ENCODE peak calls at places on chromosomes 11 and 22, in ten cellular contexts. One of them, this sample, is unnamed.

GRCh38 chr11:3837793-3838192 is 3.0 kb downstream of the RHOG start:
- DNase-seq in PC-9: no peak
- DNase-seq in GM23248: peak; percentile 50
- DNase-seq in HCT116: no peak
- DNase-seq in OCI-LY7: no peak
- DNase-seq in GM23338: no peak
- DNase-seq in PC-3: no peak
- DNase-seq in hepatocyte: no peak
- DNase-seq in MM.1S: no peak
- DNase-seq in SK-N-SH: no peak
- DNase-seq in this sample: peak; percentile 69

GRCh38 chr22:35648066-35649025 is at the start of gene APOL6:
- DNase-seq in PC-9: peak; percentile 88
- DNase-seq in GM23248: peak; percentile 85
- DNase-seq in HCT116: no peak
- DNase-seq in OCI-LY7: peak; percentile 81
- DNase-seq in GM23338: peak; percentile 32
- DNase-seq in PC-3: peak; percentile 68
- DNase-seq in hepatocyte: peak; percentile 75
- DNase-seq in MM.1S: peak; percentile 86
- DNase-seq in SK-N-SH: no peak
- DNase-seq in this sample: peak; percentile 56

GRCh38 chr11:76256448-76256847 is 50.1 kb upstream of the WNT11 start:
- DNase-seq in PC-9: no peak
- DNase-seq in GM23248: no peak
- DNase-seq in HCT116: no peak
- DNase-seq in OCI-LY7: no peak
- DNase-seq in GM23338: peak; percentile 68
- DNase-seq in PC-3: no peak
- DNase-seq in hepatocyte: no peak
- DNase-seq in MM.1S: no peak
- DNase-seq in SK-N-SH: no peak
- DNase-seq in this sample: no peak

GRCh38 chr22:20140521-20140964 is 8.9 kb downstream of the ZDHHC8 start:
- DNase-seq in PC-9: no peak
- DNase-seq in GM23248: no peak
- DNase-seq in HCT116: no peak
- DNase-seq in OCI-LY7: no peak
- DNase-seq in GM23338: no peak
- DNase-seq in PC-3: no peak
- DNase-seq in hepatocyte: no peak
- DNase-seq in MM.1S: no peak
- DNase-seq in SK-N-SH: no peak
- DNase-seq in this sample: no peak

GRCh38 chr11:85948884-85949283 is 93.7 kb downstream of the CCDC83 start:
- DNase-seq in PC-9: peak; percentile 74
- DNase-seq in GM23248: no peak
- DNase-seq in HCT116: no peak
- DNase-seq in OCI-LY7: no peak
- DNase-seq in GM23338: no peak
- DNase-seq in PC-3: peak; percentile 37
- DNase-seq in hepatocyte: no peak
- DNase-seq in MM.1S: no peak
- DNase-seq in SK-N-SH: no peak
- DNase-seq in this sample: peak; percentile 49

GRCh38 chr11:34850339-34850738 is 65.8 kb downstream of the APIP start:
- DNase-seq in PC-9: peak; percentile 76
- DNase-seq in GM23248: no peak
- DNase-seq in HCT116: no peak
- DNase-seq in OCI-LY7: no peak
- DNase-seq in GM23338: no peak
- DNase-seq in PC-3: peak; percentile 46
- DNase-seq in hepatocyte: peak; percentile 23
- DNase-seq in MM.1S: no peak
- DNase-seq in SK-N-SH: no peak
- DNase-seq in this sample: no peak

GRCh38 chr11:78786086-78786485 is 211.4 kb upstream of the NARS2 start:
- DNase-seq in PC-9: no peak
- DNase-seq in GM23248: no peak
- DNase-seq in HCT116: no peak
- DNase-seq in OCI-LY7: no peak
- DNase-seq in GM23338: no peak
- DNase-seq in PC-3: no peak
- DNase-seq in hepatocyte: no peak
- DNase-seq in MM.1S: no peak
- DNase-seq in SK-N-SH: peak; percentile 83
- DNase-seq in this sample: no peak

GRCh38 chr22:36417281-36417686 is 29.5 kb upstream of the MYH9 start:
- DNase-seq in PC-9: peak; percentile 93
- DNase-seq in GM23248: peak; percentile 76
- DNase-seq in HCT116: no peak
- DNase-seq in OCI-LY7: peak; percentile 45
- DNase-seq in GM23338: peak; percentile 45
- DNase-seq in PC-3: peak; percentile 90
- DNase-seq in hepatocyte: no peak
- DNase-seq in MM.1S: peak; percentile 92
- DNase-seq in SK-N-SH: no peak
- DNase-seq in this sample: no peak

GRCh38 chr11:62494246-62494645 is 52.4 kb downstream of the AHNAK start:
- DNase-seq in PC-9: no peak
- DNase-seq in GM23248: no peak
- DNase-seq in HCT116: no peak
- DNase-seq in OCI-LY7: no peak
- DNase-seq in GM23338: no peak
- DNase-seq in PC-3: no peak
- DNase-seq in hepatocyte: no peak
- DNase-seq in MM.1S: no peak
- DNase-seq in SK-N-SH: no peak
- DNase-seq in this sample: no peak

GRCh38 chr11:19683141-19683805 is 29.4 kb upstream of the NAV2 start:
- DNase-seq in PC-9: no peak
- DNase-seq in GM23248: peak; percentile 50
- DNase-seq in HCT116: no peak
- DNase-seq in OCI-LY7: no peak
- DNase-seq in GM23338: no peak
- DNase-seq in PC-3: no peak
- DNase-seq in hepatocyte: no peak
- DNase-seq in MM.1S: no peak
- DNase-seq in SK-N-SH: no peak
- DNase-seq in this sample: no peak

GRCh38 chr22:41532908-41533825 is 11.1 kb downstream of the POLR3H start:
- DNase-seq in PC-9: peak; percentile 52
- DNase-seq in GM23248: peak; percentile 77
- DNase-seq in HCT116: no peak
- DNase-seq in OCI-LY7: peak; percentile 78
- DNase-seq in GM23338: peak; percentile 89
- DNase-seq in PC-3: peak; percentile 58
- DNase-seq in hepatocyte: peak; percentile 88
- DNase-seq in MM.1S: peak; percentile 63
- DNase-seq in SK-N-SH: peak; percentile 71
- DNase-seq in this sample: peak; percentile 92

GRCh38 chr22:20456064-20456721 is 18.6 kb upstream of the SCARF2 start:
- DNase-seq in PC-9: peak; percentile 41
- DNase-seq in GM23248: peak; percentile 93
- DNase-seq in HCT116: peak; percentile 54
- DNase-seq in OCI-LY7: peak; percentile 85
- DNase-seq in GM23338: peak; percentile 96
- DNase-seq in PC-3: peak; percentile 65
- DNase-seq in hepatocyte: peak; percentile 92
- DNase-seq in MM.1S: peak; percentile 58
- DNase-seq in SK-N-SH: peak; percentile 91
- DNase-seq in this sample: peak; percentile 91

GRCh38 chr11:27371490-27371889 is 8.5 kb upstream of the CCDC34 start:
- DNase-seq in PC-9: no peak
- DNase-seq in GM23248: no peak
- DNase-seq in HCT116: no peak
- DNase-seq in OCI-LY7: no peak
- DNase-seq in GM23338: no peak
- DNase-seq in PC-3: no peak
- DNase-seq in hepatocyte: no peak
- DNase-seq in MM.1S: no peak
- DNase-seq in SK-N-SH: no peak
- DNase-seq in this sample: no peak

GRCh38 chr22:33918676-33919590 is 1.3 kb downstream of the LARGE1 start:
- DNase-seq in PC-9: no peak
- DNase-seq in GM23248: peak; percentile 55
- DNase-seq in HCT116: no peak
- DNase-seq in OCI-LY7: no peak
- DNase-seq in GM23338: no peak
- DNase-seq in PC-3: no peak
- DNase-seq in hepatocyte: no peak
- DNase-seq in MM.1S: no peak
- DNase-seq in SK-N-SH: no peak
- DNase-seq in this sample: no peak

GRCh38 chr22:41966607-41967240 is 2.5 kb upstream of the SEPTIN3 start:
- DNase-seq in PC-9: peak; percentile 80
- DNase-seq in GM23248: peak; percentile 91
- DNase-seq in HCT116: peak; percentile 48
- DNase-seq in OCI-LY7: peak; percentile 63
- DNase-seq in GM23338: peak; percentile 83
- DNase-seq in PC-3: peak; percentile 80
- DNase-seq in hepatocyte: peak; percentile 77
- DNase-seq in MM.1S: peak; percentile 68
- DNase-seq in SK-N-SH: peak; percentile 23
- DNase-seq in this sample: peak; percentile 88

GRCh38 chr11:115191761-115192160 is 312.5 kb downstream of the CADM1 start:
- DNase-seq in PC-9: no peak
- DNase-seq in GM23248: peak; percentile 38
- DNase-seq in HCT116: no peak
- DNase-seq in OCI-LY7: no peak
- DNase-seq in GM23338: no peak
- DNase-seq in PC-3: no peak
- DNase-seq in hepatocyte: no peak
- DNase-seq in MM.1S: no peak
- DNase-seq in SK-N-SH: no peak
- DNase-seq in this sample: no peak

GRCh38 chr22:37609240-37610152 is 862 bp downstream of the GGA1 start:
- DNase-seq in PC-9: peak; percentile 34
- DNase-seq in GM23248: peak; percentile 67
- DNase-seq in HCT116: no peak
- DNase-seq in OCI-LY7: peak; percentile 51
- DNase-seq in GM23338: no peak
- DNase-seq in PC-3: peak; percentile 19
- DNase-seq in hepatocyte: no peak
- DNase-seq in MM.1S: no peak
- DNase-seq in SK-N-SH: peak; percentile 71
- DNase-seq in this sample: peak; percentile 74

GRCh38 chr11:74417379-74417804 is 19.2 kb upstream of the PGM2L1 start:
- DNase-seq in PC-9: peak; percentile 92
- DNase-seq in GM23248: no peak
- DNase-seq in HCT116: no peak
- DNase-seq in OCI-LY7: no peak
- DNase-seq in GM23338: peak; percentile 44
- DNase-seq in PC-3: peak; percentile 97
- DNase-seq in hepatocyte: peak; percentile 19
- DNase-seq in MM.1S: no peak
- DNase-seq in SK-N-SH: no peak
- DNase-seq in this sample: no peak

GRCh38 chr11:66969584-66970205 is 5.4 kb upstream of the C11orf86 start:
- DNase-seq in PC-9: no peak
- DNase-seq in GM23248: peak; percentile 84
- DNase-seq in HCT116: no peak
- DNase-seq in OCI-LY7: no peak
- DNase-seq in GM23338: no peak
- DNase-seq in PC-3: no peak
- DNase-seq in hepatocyte: no peak
- DNase-seq in MM.1S: no peak
- DNase-seq in SK-N-SH: no peak
- DNase-seq in this sample: no peak
- H3K4me1 ChIP-seq in PC-9: peaks cover 69% of the 10 kb centered on the region
- H3K4me1 ChIP-seq in GM23248: peaks cover 53% of the 10 kb centered on the region
- H3K4me1 ChIP-seq in HCT116: peaks cover 10% of the 10 kb centered on the region
- H3K4me1 ChIP-seq in OCI-LY7: no peaks in the 10 kb centered on the region
- H3K4me1 ChIP-seq in GM23338: peaks cover 5% of the 10 kb centered on the region
- H3K4me1 ChIP-seq in PC-3: peaks cover 40% of the 10 kb centered on the region
- H3K4me1 ChIP-seq in hepatocyte: peaks cover 36% of the 10 kb centered on the region
- H3K4me1 ChIP-seq in MM.1S: no peaks in the 10 kb centered on the region
- H3K4me1 ChIP-seq in SK-N-SH: no peaks in the 10 kb centered on the region
- H3K4me1 ChIP-seq in this sample: no peaks in the 10 kb centered on the region

GRCh38 chr22:50255607-50256006 is 4.5 kb upstream of the HDAC10 start:
- DNase-seq in PC-9: no peak
- DNase-seq in GM23248: no peak
- DNase-seq in HCT116: no peak
- DNase-seq in OCI-LY7: no peak
- DNase-seq in GM23338: no peak
- DNase-seq in PC-3: no peak
- DNase-seq in hepatocyte: no peak
- DNase-seq in MM.1S: no peak
- DNase-seq in SK-N-SH: no peak
- DNase-seq in this sample: no peak
- H3K9me2 ChIP-seq in PC-9: no peaks in the 10 kb centered on the region
- H3K9me2 ChIP-seq in GM23248: no peaks in the 10 kb centered on the region
- H3K9me2 ChIP-seq in HCT116: no peaks in the 10 kb centered on the region
- H3K9me2 ChIP-seq in OCI-LY7: no peaks in the 10 kb centered on the region
- H3K9me2 ChIP-seq in GM23338: no peaks in the 10 kb centered on the region
- H3K9me2 ChIP-seq in PC-3: no peaks in the 10 kb centered on the region
- H3K9me2 ChIP-seq in hepatocyte: no peaks in the 10 kb centered on the region
- H3K9me2 ChIP-seq in MM.1S: no peaks in the 10 kb centered on the region
- H3K9me2 ChIP-seq in SK-N-SH: no peaks in the 10 kb centered on the region
- H3K9me2 ChIP-seq in this sample: no peaks in the 10 kb centered on the region

GRCh38 chr22:29755889-29756288 is 10.9 kb downstream of the ZMAT5 start:
- DNase-seq in PC-9: no peak
- DNase-seq in GM23248: no peak
- DNase-seq in HCT116: no peak
- DNase-seq in OCI-LY7: no peak
- DNase-seq in GM23338: no peak
- DNase-seq in PC-3: no peak
- DNase-seq in hepatocyte: no peak
- DNase-seq in MM.1S: no peak
- DNase-seq in SK-N-SH: no peak
- DNase-seq in this sample: no peak
- H3K4me2 ChIP-seq in PC-9: no peak overlapping the region
- H3K4me2 ChIP-seq in GM23248: no peak overlapping the region
- H3K4me2 ChIP-seq in HCT116: no peak overlapping the region
- H3K4me2 ChIP-seq in OCI-LY7: no peak overlapping the region
- H3K4me2 ChIP-seq in GM23338: no peak overlapping the region
- H3K4me2 ChIP-seq in PC-3: no peak overlapping the region
- H3K4me2 ChIP-seq in hepatocyte: no peak overlapping the region
- H3K4me2 ChIP-seq in MM.1S: no peak overlapping the region
- H3K4me2 ChIP-seq in SK-N-SH: no peak overlapping the region
- H3K4me2 ChIP-seq in this sample: no peak overlapping the region

DNA sequence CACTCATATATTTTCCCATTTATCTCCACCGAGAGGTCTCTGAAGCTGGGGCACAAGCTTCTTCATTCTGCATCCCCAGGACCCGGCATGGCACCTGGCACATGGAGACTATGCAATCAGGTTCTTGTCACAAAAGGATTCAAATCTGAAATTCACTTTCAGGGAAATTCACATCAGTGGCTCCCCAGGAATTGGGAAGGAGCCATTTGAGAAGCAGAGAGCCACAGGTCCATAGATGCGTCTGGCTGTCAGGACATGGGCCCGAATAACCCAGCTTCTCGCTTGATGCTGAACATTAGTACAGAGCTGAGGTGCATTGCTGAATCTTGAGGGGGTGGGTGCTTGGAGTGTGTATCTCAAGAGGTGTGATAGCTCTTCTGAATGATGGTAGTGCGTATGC is 82.5 kb downstream of the TSPAN18 start:
- DNase-seq in PC-9: no peak
- DNase-seq in GM23248: no peak
- DNase-seq in HCT116: no peak
- DNase-seq in OCI-LY7: no peak
- DNase-seq in GM23338: no peak
- DNase-seq in PC-3: no peak
- DNase-seq in hepatocyte: no peak
- DNase-seq in MM.1S: no peak
- DNase-seq in SK-N-SH: no peak
- DNase-seq in this sample: no peak
- H3K4me1 ChIP-seq in PC-9: no peaks in the 10 kb centered on the region
- H3K4me1 ChIP-seq in GM23248: no peaks in the 10 kb centered on the region
- H3K4me1 ChIP-seq in HCT116: no peaks in the 10 kb centered on the region
- H3K4me1 ChIP-seq in OCI-LY7: no peaks in the 10 kb centered on the region
- H3K4me1 ChIP-seq in GM23338: peaks cover 11% of the 10 kb centered on the region
- H3K4me1 ChIP-seq in PC-3: no peaks in the 10 kb centered on the region
- H3K4me1 ChIP-seq in hepatocyte: peaks cover 8% of the 10 kb centered on the region
- H3K4me1 ChIP-seq in MM.1S: no peaks in the 10 kb centered on the region
- H3K4me1 ChIP-seq in SK-N-SH: peaks cover 34% of the 10 kb centered on the region
- H3K4me1 ChIP-seq in this sample: no peaks in the 10 kb centered on the region